ENCODE peak calls at places on chromosome 21, in seven cellular contexts. U, A, Q, X, R, S and P are unnamed samples.

GRCh38 chr21:26849428-26850115 is 4.4 kb upstream of the ADAMTS1 start:
- DNase-seq in U (peak; percentile 85), A (no peak), Q (no peak), X (peak; percentile 3), R (peak; percentile 50), S (no peak), P (peak; percentile 69)

GRCh38 chr21:39660596-39660995 is 47.9 kb downstream of the B3GALT5 start:
- DNase-seq in U (peak; percentile 76), A (no peak), Q (peak; percentile 23), X (no peak), R (no peak), S (peak; percentile 47), P (peak; percentile 62)

GRCh38 chr21:45417256-45417950 is 12.4 kb downstream of the COL18A1 start:
- DNase-seq in U (no peak), A (no peak), Q (no peak), X (no peak), R (no peak), S (no peak), P (no peak)

GRCh38 chr21:34514576-34515135 is 2.6 kb upstream of the KCNE1 start:
- DNase-seq in U (no peak), A (no peak), Q (no peak), X (no peak), R (no peak), S (no peak), P (no peak)

GRCh38 chr21:33063907-33064622 is 5.9 kb upstream of the OLIG1 start:
- DNase-seq in U (no peak), A (no peak), Q (no peak), X (no peak), R (no peak), S (no peak), P (no peak)

GRCh38 chr21:25385912-25386474 is 221.3 kb downstream of the MRPL39 start:
- DNase-seq in U (peak; percentile 78), A (no peak), Q (peak; percentile 53), X (no peak), R (peak; percentile 16), S (peak; percentile 10), P (peak; percentile 32)

GRCh38 chr21:42865361-42866160 is 13.8 kb downstream of the WDR4 start:
- DNase-seq in U (no peak), A (no peak), Q (no peak), X (no peak), R (no peak), S (no peak), P (no peak)

GRCh38 chr21:39003982-39004775 is 179.1 kb downstream of the PSMG1 start:
- DNase-seq in U (peak; percentile 84), A (no peak), Q (no peak), X (no peak), R (no peak), S (no peak), P (no peak)

GRCh38 chr21:24844672-24845071 is 762.6 kb downstream of the MRPL39 start:
- DNase-seq in U (peak; percentile 26), A (no peak), Q (no peak), X (no peak), R (no peak), S (no peak), P (no peak)

GRCh38 chr21:32484706-32485380 is 72.3 kb downstream of the EVA1C start:
- DNase-seq in U (no peak), A (no peak), Q (no peak), X (no peak), R (no peak), S (peak; percentile 77), P (no peak)

GRCh38 chr21:35048706-35049617 is at the start of gene RUNX1:
- DNase-seq in U (peak; percentile 79), A (peak; percentile 90), Q (peak; percentile 5), X (no peak), R (peak; percentile 88), S (peak; percentile 37), P (no peak)

GRCh38 chr21:45572783-45573451 is 30.7 kb upstream of the SLC19A1 start:
- DNase-seq in U (no peak), A (no peak), Q (no peak), X (no peak), R (no peak), S (no peak), P (no peak)

GRCh38 chr21:43717967-43718871 is 710 bp upstream of the PDXK start:
- DNase-seq in U (no peak), A (no peak), Q (no peak), X (no peak), R (no peak), S (peak; percentile 64), P (no peak)

GRCh38 chr21:43600642-43601397 is 58.5 kb downstream of the HSF2BP start:
- DNase-seq in U (peak; percentile 81), A (no peak), Q (peak; percentile 80), X (no peak), R (no peak), S (no peak), P (peak; percentile 81)

GRCh38 chr21:15243356-15243755 is 178.6 kb upstream of the NRIP1 start:
- DNase-seq in U (no peak), A (no peak), Q (no peak), X (no peak), R (no peak), S (no peak), P (no peak)

GRCh38 chr21:35026617-35027557 is 22.2 kb downstream of the RUNX1 start:
- DNase-seq in U (peak; percentile 64), A (peak; percentile 93), Q (no peak), X (no peak), R (peak; percentile 89), S (peak; percentile 77), P (no peak)

GRCh38 chr21:37863842-37864241 is 52.4 kb downstream of the KCNJ6 start:
- DNase-seq in U (peak; percentile 87), A (no peak), Q (no peak), X (no peak), R (no peak), S (no peak), P (no peak)

GRCh38 chr21:42441963-42442362 is 38.3 kb downstream of the UBASH3A start:
- DNase-seq in U (no peak), A (no peak), Q (no peak), X (no peak), R (no peak), S (no peak), P (no peak)

GRCh38 chr21:23853796-23854379 is 1753.4 kb downstream of the MRPL39 start:
- DNase-seq in U (peak; percentile 35), A (no peak), Q (peak; percentile 21), X (no peak), R (peak; percentile 33), S (no peak), P (peak; percentile 7)

GRCh38 chr21:45387506-45387905 is 17.5 kb upstream of the COL18A1 start:
- DNase-seq in U (no peak), A (peak; percentile 43), Q (no peak), X (no peak), R (no peak), S (no peak), P (no peak)

GRCh38 chr21:21897275-21897883 is 899.2 kb downstream of the NCAM2 start:
- DNase-seq in U (peak; percentile 13), A (no peak), Q (peak; percentile 67), X (no peak), R (no peak), S (no peak), P (no peak)

GRCh38 chr21:45508607-45509565 is 33.4 kb downstream of the SLC19A1 start:
- DNase-seq in U (no peak), A (no peak), Q (no peak), X (no peak), R (no peak), S (no peak), P (no peak)

GRCh38 chr21:46151989-46152938 is 3.1 kb downstream of the FTCD start:
- DNase-seq in U (no peak), A (peak; percentile 46), Q (no peak), X (no peak), R (no peak), S (no peak), P (no peak)

GRCh38 chr21:15309721-15310120 is 244.9 kb upstream of the NRIP1 start:
- DNase-seq in U (no peak), A (no peak), Q (no peak), X (no peak), R (no peak), S (no peak), P (no peak)

GRCh38 chr21:44293551-44294231 is 6.2 kb upstream of the PFKL start:
- DNase-seq in U (no peak), A (peak; percentile 74), Q (no peak), X (no peak), R (peak; percentile 41), S (no peak), P (no peak)

GRCh38 chr21:45383615-45384201 is 21.3 kb upstream of the COL18A1 start:
- DNase-seq in U (no peak), A (peak; percentile 53), Q (no peak), X (no peak), R (no peak), S (no peak), P (no peak)

GRCh38 chr21:35737899-35738341 is 322.4 kb downstream of the SETD4 start:
- DNase-seq in U (no peak), A (no peak), Q (no peak), X (no peak), R (no peak), S (no peak), P (no peak)

GRCh38 chr21:42007541-42007940 is 2.6 kb downstream of the ZBTB21 start:
- DNase-seq in U (no peak), A (no peak), Q (no peak), X (no peak), R (no peak), S (no peak), P (no peak)

GRCh38 chr21:42228709-42229220 is 9.8 kb downstream of the ABCG1 start:
- DNase-seq in U (no peak), A (no peak), Q (no peak), X (no peak), R (no peak), S (no peak), P (no peak)

GRCh38 chr21:40447016-40447415 is 399.9 kb downstream of the DSCAM start:
- DNase-seq in U (no peak), A (no peak), Q (no peak), X (no peak), R (no peak), S (no peak), P (no peak)

GRCh38 chr21:42236014-42236413 is 17.1 kb downstream of the ABCG1 start:
- DNase-seq in U (no peak), A (no peak), Q (no peak), X (no peak), R (no peak), S (no peak), P (no peak)

GRCh38 chr21:33022828-33023573 is 2.7 kb upstream of the OLIG2 start:
- DNase-seq in U (no peak), A (no peak), Q (no peak), X (no peak), R (no peak), S (no peak), P (no peak)

GRCh38 chr21:14889080-14889805 is 175.6 kb downstream of the NRIP1 start:
- DNase-seq in U (peak; percentile 80), A (no peak), Q (no peak), X (no peak), R (no peak), S (peak; percentile 36), P (no peak)